ENCODE peak calls at places on chromosomes 3 and 15, in seven cellular contexts. Y is AG04450; F is HEK293T; U is NCI-H1092 treated with DMSO at 0.1 percent for 48 hours; S is activated CD8-positive, alpha-beta memory T cell treated with anti-CD3 and anti-CD28 coated beads, Interleukin-2, amount 10 ng/mL, durations not matched to agents 7 days and 5 days; K is Right ventricle myocardium superior; R is NCI-H1694. X is an unnamed sample.

GRCh38 chr15:61003683-61004299 is 225.3 kb downstream of the RORA start:
- DNase-seq in Y (no peak), F (no peak), U (no peak), S (no peak), K (no peak), R (no peak), X (no peak)

GRCh38 chr3:196192036-196193001 is 18.9 kb downstream of the ZDHHC19 start:
- DNase-seq in Y (no peak), F (no peak), U (no peak), S (peak), K (peak), R (no peak), X (peak)

GRCh38 chr15:33279613-33280205 is 31.1 kb upstream of the RYR3 start:
- DNase-seq in Y (no peak), F (no peak), U (no peak), S (no peak), K (no peak), R (no peak), X (no peak)

GRCh38 chr15:36903922-36904479 is 196.3 kb downstream of the MEIS2 start:
- DNase-seq in Y (no peak), F (no peak), U (no peak), S (no peak), K (no peak), R (no peak), X (no peak)

GRCh38 chr3:37892917-37893595 is 31.4 kb downstream of the CTDSPL start:
- DNase-seq in Y (no peak), F (no peak), U (no peak), S (no peak), K (peak), R (no peak), X (no peak)

GRCh38 chr3:101383156-101383575 is 62.8 kb upstream of the IMPG2 start:
- DNase-seq in Y (peak), F (no peak), U (no peak), S (no peak), K (no peak), R (no peak), X (no peak)

GRCh38 chr15:63554337-63554927 is 42.8 kb upstream of the FBXL22 start:
- DNase-seq in Y (no peak), F (no peak), U (no peak), S (no peak), K (no peak), R (no peak), X (no peak)

GRCh38 chr3:108414007-108414406 is 96.4 kb downstream of the MYH15 start:
- DNase-seq in Y (no peak), F (no peak), U (no peak), S (no peak), K (no peak), R (no peak), X (no peak)

GRCh38 chr3:151328298-151329036 is 882 bp downstream of the P2RY13 start:
- DNase-seq in Y (no peak), F (no peak), U (no peak), S (peak), K (no peak), R (no peak), X (no peak)

GRCh38 chr3:128112406-128112968 is 11.1 kb downstream of the RUVBL1 start:
- DNase-seq in Y (peak), F (no peak), U (no peak), S (peak), K (no peak), R (no peak), X (no peak)

X was measured in K562.